ENCODE peak calls at places on chromosomes 2 and 18, in four cellular contexts. One of them, this sample, is unnamed. For H3K36me3 and H3K4me1, the result is how much of the 10 kb centered on the place peaks cover.

GRCh38 chr18:7038330-7038846 is 79.2 kb downstream of the LAMA1 start:
- DNase-seq in trophoblast cell: peak
- DNase-seq in mesenchymal stem cell: peak
- DNase-seq in neuronal stem cell: peak
- DNase-seq in this sample: peak

GRCh38 chr2:26513261-26513660 is 35.3 kb upstream of the OTOF start:
- DNase-seq in trophoblast cell: no peak
- DNase-seq in mesenchymal stem cell: no peak
- DNase-seq in neuronal stem cell: no peak
- DNase-seq in this sample: no peak

GRCh38 chr2:122180972-122181371 is 425.5 kb downstream of the TSN start:
- DNase-seq in trophoblast cell: no peak
- DNase-seq in mesenchymal stem cell: no peak
- DNase-seq in neuronal stem cell: no peak
- DNase-seq in this sample: no peak

GRCh38 chr2:158464426-158465281 is 7.9 kb downstream of the PKP4 start:
- DNase-seq in trophoblast cell: no peak
- DNase-seq in mesenchymal stem cell: peak
- DNase-seq in neuronal stem cell: no peak
- DNase-seq in this sample: no peak

GRCh38 chr2:68878071-68878711 is 7.0 kb upstream of the BMP10 start:
- DNase-seq in trophoblast cell: no peak
- DNase-seq in mesenchymal stem cell: peak
- DNase-seq in neuronal stem cell: no peak
- DNase-seq in this sample: no peak

GRCh38 chr2:2740238-2740775 is 409.2 kb upstream of the MYT1L start:
- DNase-seq in trophoblast cell: no peak
- DNase-seq in mesenchymal stem cell: no peak
- DNase-seq in neuronal stem cell: no peak
- DNase-seq in this sample: no peak

GRCh38 chr2:9178110-9178904 is 28.3 kb upstream of the ASAP2 start:
- DNase-seq in trophoblast cell: peak
- DNase-seq in mesenchymal stem cell: no peak
- DNase-seq in neuronal stem cell: no peak
- DNase-seq in this sample: peak

GRCh38 chr2:173630425-173631122 is 275.9 kb downstream of the CDCA7 start:
- DNase-seq in trophoblast cell: no peak
- DNase-seq in mesenchymal stem cell: no peak
- DNase-seq in neuronal stem cell: no peak
- DNase-seq in this sample: peak

GRCh38 chr2:165248238-165248637 is 9.0 kb downstream of the SCN2A start:
- DNase-seq in trophoblast cell: peak
- DNase-seq in mesenchymal stem cell: no peak
- DNase-seq in neuronal stem cell: no peak
- DNase-seq in this sample: no peak

GRCh38 chr2:232483296-232483922 is 4.2 kb downstream of the ECEL1 start:
- DNase-seq in trophoblast cell: no peak
- DNase-seq in mesenchymal stem cell: no peak
- DNase-seq in neuronal stem cell: no peak
- DNase-seq in this sample: no peak
- H3K36me3 ChIP-seq in trophoblast cell: under half
- H3K36me3 ChIP-seq in mesenchymal stem cell: under half
- H3K36me3 ChIP-seq in neuronal stem cell: under half
- H3K36me3 ChIP-seq in this sample: under half

GRCh38 chr2:233082934-233083755 is 23.0 kb downstream of the INPP5D start:
- DNase-seq in trophoblast cell: no peak
- DNase-seq in mesenchymal stem cell: no peak
- DNase-seq in neuronal stem cell: no peak
- DNase-seq in this sample: no peak
- H3K4me1 ChIP-seq in trophoblast cell: under half
- H3K4me1 ChIP-seq in mesenchymal stem cell: under half
- H3K4me1 ChIP-seq in neuronal stem cell: under half
- H3K4me1 ChIP-seq in this sample: under half

GRCh38 chr2:37085731-37086147 is 1.4 kb downstream of the GPATCH11 start:
- DNase-seq in trophoblast cell: peak
- DNase-seq in mesenchymal stem cell: peak
- DNase-seq in neuronal stem cell: no peak
- DNase-seq in this sample: no peak
- H3K9ac ChIP-seq in trophoblast cell: no peak
- H3K9ac ChIP-seq in mesenchymal stem cell: peak
- H3K9ac ChIP-seq in neuronal stem cell: no peak
- H3K9ac ChIP-seq in this sample: no peak

DNA sequence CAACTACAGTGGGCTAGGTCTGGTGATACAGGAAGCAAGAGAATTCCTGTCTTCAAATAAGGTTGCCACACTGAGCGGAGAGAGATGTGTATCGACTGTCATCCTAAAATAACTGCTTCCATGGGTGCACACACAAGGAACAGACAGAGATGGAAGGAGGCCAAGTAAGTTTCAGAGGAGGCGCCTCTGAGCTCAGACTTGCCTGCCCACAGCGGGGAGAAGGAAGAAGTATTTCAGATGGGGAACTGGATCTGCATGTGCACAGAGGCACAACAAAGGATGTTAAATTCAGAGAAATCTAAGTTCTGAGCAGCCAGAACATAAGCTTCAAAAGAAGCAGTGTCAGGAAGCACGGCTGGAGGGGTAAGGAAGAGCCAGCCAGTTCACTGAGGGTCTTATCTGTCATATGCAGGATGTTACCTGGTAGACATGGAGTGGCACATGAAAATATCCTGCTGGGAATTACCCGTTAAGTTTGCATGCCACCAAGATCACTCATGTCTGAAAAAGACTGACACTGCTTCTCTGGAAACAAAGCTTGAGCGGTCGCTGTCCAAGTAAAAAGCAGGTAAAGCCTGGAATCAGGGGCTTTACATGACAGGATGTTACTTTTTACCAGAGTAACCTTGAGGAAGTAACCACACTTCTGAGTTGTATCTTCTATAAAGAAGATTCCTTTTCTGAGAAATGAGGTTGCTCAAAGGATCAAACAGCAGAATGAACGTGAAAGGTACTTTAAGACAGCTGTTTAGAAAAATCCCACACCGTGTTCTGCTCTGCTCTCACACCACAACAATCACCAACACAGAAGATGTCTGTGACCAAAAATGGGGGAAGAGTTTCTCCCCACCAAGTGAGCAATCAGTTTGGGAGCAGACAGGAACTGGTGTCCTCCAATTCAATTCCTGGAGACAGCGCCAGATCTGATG is 260.2 kb downstream of the NBAS start:
- DNase-seq in trophoblast cell: no peak
- DNase-seq in mesenchymal stem cell: no peak
- DNase-seq in neuronal stem cell: no peak
- DNase-seq in this sample: no peak
- H3K36me3 ChIP-seq in trophoblast cell: under half
- H3K36me3 ChIP-seq in mesenchymal stem cell: under half
- H3K36me3 ChIP-seq in neuronal stem cell: under half
- H3K36me3 ChIP-seq in this sample: under half

GRCh38 chr2:136251777-136252477 is 134.0 kb upstream of the CXCR4 start:
- DNase-seq in trophoblast cell: no peak
- DNase-seq in mesenchymal stem cell: no peak
- DNase-seq in neuronal stem cell: no peak
- DNase-seq in this sample: no peak

GRCh38 chr2:136248907-136249306 is 131.0 kb upstream of the CXCR4 start:
- DNase-seq in trophoblast cell: no peak
- DNase-seq in mesenchymal stem cell: no peak
- DNase-seq in neuronal stem cell: no peak
- DNase-seq in this sample: no peak

GRCh38 chr2:136246086-136246669 is 128.2 kb upstream of the CXCR4 start:
- DNase-seq in trophoblast cell: peak
- DNase-seq in mesenchymal stem cell: peak
- DNase-seq in neuronal stem cell: no peak
- DNase-seq in this sample: peak

GRCh38 chr2:136247204-136247990 is 129.4 kb upstream of the CXCR4 start:
- DNase-seq in trophoblast cell: no peak
- DNase-seq in mesenchymal stem cell: no peak
- DNase-seq in neuronal stem cell: no peak
- DNase-seq in this sample: no peak

DNA sequence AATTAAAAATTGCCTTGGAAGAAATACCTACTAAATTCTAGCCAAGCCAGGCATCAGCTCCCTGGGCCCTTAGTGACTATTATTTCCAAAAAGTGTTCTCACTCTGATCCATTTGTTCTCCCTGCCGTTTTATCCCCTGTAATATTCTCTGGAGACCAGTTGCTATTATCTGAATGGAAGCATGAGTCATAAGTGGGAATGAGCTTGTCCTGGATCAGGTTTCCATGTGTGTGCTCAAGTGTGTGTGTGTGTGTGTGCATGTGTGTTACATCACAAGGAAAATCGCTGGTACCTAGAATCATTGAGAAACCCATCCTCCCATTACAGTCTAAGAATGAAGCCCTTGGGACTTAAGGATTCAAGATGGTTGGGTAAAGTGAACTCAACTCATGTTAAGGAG is 130.3 kb upstream of the CXCR4 start:
- DNase-seq in trophoblast cell: no peak
- DNase-seq in mesenchymal stem cell: peak
- DNase-seq in neuronal stem cell: no peak
- DNase-seq in this sample: no peak
- H3K4me1 ChIP-seq in trophoblast cell: under half
- H3K4me1 ChIP-seq in mesenchymal stem cell: under half
- H3K4me1 ChIP-seq in neuronal stem cell: under half
- H3K4me1 ChIP-seq in this sample: under half

DNA sequence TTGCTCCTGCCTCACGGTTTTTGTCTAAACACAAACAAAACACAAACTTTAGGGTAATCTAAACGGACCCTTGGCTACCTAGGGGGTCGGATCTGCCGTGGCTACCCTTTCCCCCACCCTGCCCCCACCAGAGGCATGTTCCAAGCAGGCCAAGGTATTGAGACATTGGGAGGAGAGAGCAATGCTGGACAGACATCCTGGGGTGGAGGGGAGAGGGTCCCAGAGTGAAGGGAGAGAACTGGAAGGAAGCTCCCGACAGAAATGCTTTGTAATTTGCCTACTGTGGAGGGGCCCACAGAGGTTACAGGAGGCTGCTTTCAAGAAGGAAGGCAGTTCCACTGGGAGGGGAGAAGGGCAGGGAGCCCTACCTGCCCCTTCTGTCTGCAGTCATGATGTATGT is 13.9 kb upstream of the MAT2A start:
- DNase-seq in trophoblast cell: no peak
- DNase-seq in mesenchymal stem cell: no peak
- DNase-seq in neuronal stem cell: no peak
- DNase-seq in this sample: no peak
- H3K9ac ChIP-seq in trophoblast cell: no peak
- H3K9ac ChIP-seq in mesenchymal stem cell: no peak
- H3K9ac ChIP-seq in neuronal stem cell: no peak
- H3K9ac ChIP-seq in this sample: no peak

GRCh38 chr2:16559263-16559662 is 106.4 kb downstream of the CYRIA start:
- DNase-seq in trophoblast cell: no peak
- DNase-seq in mesenchymal stem cell: no peak
- DNase-seq in neuronal stem cell: no peak
- DNase-seq in this sample: no peak
- H3K36me3 ChIP-seq in trophoblast cell: under half
- H3K36me3 ChIP-seq in mesenchymal stem cell: under half
- H3K36me3 ChIP-seq in neuronal stem cell: under half
- H3K36me3 ChIP-seq in this sample: under half

GRCh38 chr18:74333091-74333490 is 17.5 kb downstream of the C18orf63 start:
- DNase-seq in trophoblast cell: no peak
- DNase-seq in mesenchymal stem cell: no peak
- DNase-seq in neuronal stem cell: no peak
- DNase-seq in this sample: no peak

GRCh38 chr18:74336656-74337055 is 21.0 kb downstream of the C18orf63 start:
- DNase-seq in trophoblast cell: no peak
- DNase-seq in mesenchymal stem cell: no peak
- DNase-seq in neuronal stem cell: no peak
- DNase-seq in this sample: no peak

GRCh38 chr18:74334242-74334893 is 18.7 kb downstream of the C18orf63 start:
- DNase-seq in trophoblast cell: no peak
- DNase-seq in mesenchymal stem cell: no peak
- DNase-seq in neuronal stem cell: no peak
- DNase-seq in this sample: no peak

GRCh38 chr18:74337912-74338309 is 22.3 kb downstream of the C18orf63 start:
- DNase-seq in trophoblast cell: no peak
- DNase-seq in mesenchymal stem cell: no peak
- DNase-seq in neuronal stem cell: no peak
- DNase-seq in this sample: no peak

GRCh38 chr18:74337155-74337911 is 21.7 kb downstream of the C18orf63 start:
- DNase-seq in trophoblast cell: no peak
- DNase-seq in mesenchymal stem cell: no peak
- DNase-seq in neuronal stem cell: no peak
- DNase-seq in this sample: no peak
- H3K4me1 ChIP-seq in trophoblast cell: under half
- H3K4me1 ChIP-seq in mesenchymal stem cell: under half
- H3K4me1 ChIP-seq in neuronal stem cell: under half
- H3K4me1 ChIP-seq in this sample: under half

GRCh38 chr2:45130758-45131157 is 121.5 kb upstream of the SIX2 start:
- DNase-seq in trophoblast cell: no peak
- DNase-seq in mesenchymal stem cell: no peak
- DNase-seq in neuronal stem cell: no peak
- DNase-seq in this sample: no peak

GRCh38 chr2:45125232-45125631 is 116.0 kb upstream of the SIX2 start:
- DNase-seq in trophoblast cell: no peak
- DNase-seq in mesenchymal stem cell: no peak
- DNase-seq in neuronal stem cell: no peak
- DNase-seq in this sample: no peak

GRCh38 chr2:45128580-45128997 is 119.3 kb upstream of the SIX2 start:
- DNase-seq in trophoblast cell: no peak
- DNase-seq in mesenchymal stem cell: peak
- DNase-seq in neuronal stem cell: no peak
- DNase-seq in this sample: no peak

GRCh38 chr2:45127321-45127720 is 118.1 kb upstream of the SIX2 start:
- DNase-seq in trophoblast cell: no peak
- DNase-seq in mesenchymal stem cell: no peak
- DNase-seq in neuronal stem cell: no peak
- DNase-seq in this sample: no peak

DNA sequence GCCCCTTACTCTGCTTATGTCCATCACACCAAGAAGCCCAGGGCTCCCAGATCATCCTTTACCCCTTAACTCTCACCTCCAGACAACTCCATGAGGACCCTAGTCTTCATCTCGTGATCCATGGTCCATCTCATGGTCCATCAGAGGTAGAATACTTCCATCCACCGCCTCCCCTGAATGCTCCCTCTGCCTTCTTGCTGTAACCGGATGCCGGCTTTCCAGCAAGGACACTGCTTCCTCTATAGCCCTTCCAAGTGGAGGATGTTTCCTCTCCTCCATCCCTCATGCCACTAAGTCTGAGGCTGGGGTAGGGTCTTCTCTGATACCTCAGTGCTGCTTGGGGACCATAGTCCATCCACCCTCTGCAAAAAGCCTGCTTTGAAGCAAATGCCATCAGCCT is 118.6 kb upstream of the SIX2 start:
- DNase-seq in trophoblast cell: no peak
- DNase-seq in mesenchymal stem cell: no peak
- DNase-seq in neuronal stem cell: no peak
- DNase-seq in this sample: no peak
- H3K9ac ChIP-seq in trophoblast cell: no peak
- H3K9ac ChIP-seq in mesenchymal stem cell: no peak
- H3K9ac ChIP-seq in neuronal stem cell: no peak
- H3K9ac ChIP-seq in this sample: no peak

GRCh38 chr2:241344925-241345651 is 11.0 kb upstream of the FARP2 start:
- DNase-seq in trophoblast cell: no peak
- DNase-seq in mesenchymal stem cell: peak
- DNase-seq in neuronal stem cell: no peak
- DNase-seq in this sample: no peak
- H3K36me3 ChIP-seq in trophoblast cell: half or more
- H3K36me3 ChIP-seq in mesenchymal stem cell: half or more
- H3K36me3 ChIP-seq in neuronal stem cell: under half
- H3K36me3 ChIP-seq in this sample: under half